ENCODE peak calls at places on chromosomes 4 and X, in seven cellular contexts. P is stromal cell of bone marrow; H is iris pigment epithelial cell; M is fibroblast of lung; Q is left lung; V is activated T-helper 1 cell treated with anti-CD3 and anti-CD28 coated beads, Interleukin-2, amount 50 U/mL, for 16 hours; U is CD4-positive, alpha-beta memory T cell. Y is an unnamed sample.

GRCh38 chr4:6765703-6766102 is 16.8 kb upstream of the KIAA0232 start:
- DNase-seq in P (no peak), H (no peak), M (no peak), Q (no peak), V (no peak), U (no peak), Y (no peak)

GRCh38 chr4:77445846-77446245 is 159.8 kb upstream of the CXCL13 start:
- DNase-seq in P (no peak), H (no peak), M (no peak), Q (no peak), V (no peak), U (no peak), Y (no peak)

GRCh38 chr4:74715731-74716435 is 78.4 kb downstream of the BTC start:
- DNase-seq in P (no peak), H (no peak), M (no peak), Q (no peak), V (no peak), U (no peak), Y (no peak)

GRCh38 chrX:42128020-42128419 is 204.7 kb upstream of the CASK start:
- DNase-seq in P (no peak), H (no peak), M (no peak), Q (no peak), V (no peak), U (peak; percentile 45), Y (peak; percentile 9)

GRCh38 chrX:31099536-31100090 is 27.8 kb upstream of the FTHL17 start:
- DNase-seq in P (no peak), H (peak; percentile 26), M (no peak), Q (no peak), V (no peak), U (no peak), Y (no peak)

GRCh38 chrX:10083809-10084208 is 73.0 kb upstream of the CLCN4 start:
- DNase-seq in P (no peak), H (no peak), M (no peak), Q (no peak), V (no peak), U (no peak), Y (no peak)

GRCh38 chr4:686371-687040 is 2.4 kb downstream of the SLC49A3 start:
- DNase-seq in P (no peak), H (no peak), M (no peak), Q (peak; percentile 77), V (no peak), U (no peak), Y (no peak)

GRCh38 chr4:120754590-120754989 is 167.9 kb downstream of the PRDM5 start:
- DNase-seq in P (no peak), H (no peak), M (no peak), Q (no peak), V (no peak), U (no peak), Y (no peak)

GRCh38 chr4:147683172-147683571 is 791 bp downstream of the PRMT9 start:
- DNase-seq in P (no peak), H (peak; percentile 44), M (peak; percentile 47), Q (no peak), V (no peak), U (peak; percentile 20), Y (no peak)

GRCh38 chr4:107034982-107035710 is 967 bp downstream of the DKK2 start:
- DNase-seq in P (no peak), H (peak; percentile 72), M (peak; percentile 36), Q (peak; percentile 70), V (no peak), U (no peak), Y (peak; percentile 36)

GRCh38 chrX:21865436-21865835 is 9.6 kb downstream of the YY2 start:
- DNase-seq in P (no peak), H (peak; percentile 30), M (peak; percentile 26), Q (no peak), V (no peak), U (no peak), Y (no peak)

GRCh38 chr4:55491486-55491885 is 55.2 kb downstream of the CLOCK start:
- DNase-seq in P (no peak), H (peak; percentile 51), M (peak; percentile 63), Q (no peak), V (no peak), U (no peak), Y (no peak)

GRCh38 chr4:153809307-153809706 is 20.4 kb upstream of the SFRP2 start:
- DNase-seq in P (no peak), H (no peak), M (no peak), Q (no peak), V (no peak), U (peak; percentile 62), Y (no peak)

GRCh38 chr4:147340547-147341225 is 140.2 kb upstream of the EDNRA start:
- DNase-seq in P (no peak), H (peak; percentile 56), M (no peak), Q (no peak), V (no peak), U (no peak), Y (no peak)

GRCh38 chrX:700936-701335 is 70.3 kb downstream of the SHOX start:
- DNase-seq in P (no peak), H (no peak), M (no peak), Q (no peak), V (no peak), U (no peak), Y (no peak)

GRCh38 chr4:152138451-152138850 is 377.6 kb upstream of the GATB start:
- DNase-seq in P (no peak), H (no peak), M (no peak), Q (no peak), V (no peak), U (peak; percentile 41), Y (no peak)

GRCh38 chr4:152029631-152030030 is 268.8 kb upstream of the GATB start:
- DNase-seq in P (no peak), H (no peak), M (no peak), Q (no peak), V (no peak), U (no peak), Y (no peak)

GRCh38 chrX:153934473-153935325 is at the start of gene NAA10:
- DNase-seq in P (peak; percentile 55), H (peak; percentile 73), M (peak; percentile 56), Q (peak; percentile 89), V (no peak), U (peak; percentile 47), Y (peak; percentile 67)

GRCh38 chr4:89285735-89286134 is 21.9 kb downstream of the GPRIN3 start:
- DNase-seq in P (no peak), H (no peak), M (no peak), Q (no peak), V (no peak), U (no peak), Y (no peak)

GRCh38 chrX:8927066-8927465 is 106.9 kb downstream of the FAM9B start:
- DNase-seq in P (no peak), H (no peak), M (no peak), Q (no peak), V (no peak), U (no peak), Y (no peak)

GRCh38 chrX:107675823-107676555 is 47.7 kb downstream of the PRPS1 start:
- DNase-seq in P (no peak), H (peak; percentile 69), M (peak; percentile 75), Q (no peak), V (no peak), U (peak; percentile 28), Y (no peak)

GRCh38 chr4:184286346-184286745 is 68.7 kb upstream of the ENPP6 start:
- DNase-seq in P (no peak), H (no peak), M (no peak), Q (no peak), V (no peak), U (no peak), Y (no peak)

GRCh38 chr4:139735381-139736256 is 70.0 kb downstream of the MGST2 start:
- DNase-seq in P (no peak), H (peak; percentile 31), M (peak; percentile 39), Q (peak; percentile 87), V (no peak), U (no peak), Y (no peak)

GRCh38 chr4:15042529-15043167 is 40.4 kb downstream of the CPEB2 start:
- DNase-seq in P (no peak), H (no peak), M (no peak), Q (no peak), V (no peak), U (no peak), Y (no peak)

GRCh38 chrX:129759576-129760061 is 20.1 kb upstream of the SASH3 start:
- DNase-seq in P (peak; percentile 79), H (peak; percentile 86), M (peak; percentile 88), Q (peak; percentile 70), V (no peak), U (peak; percentile 69), Y (no peak)

GRCh38 chr4:169682360-169683047 is 62.1 kb downstream of the CLCN3 start:
- DNase-seq in P (no peak), H (peak; percentile 61), M (peak; percentile 68), Q (no peak), V (no peak), U (no peak), Y (no peak)

GRCh38 chrX:13876652-13877051 is 59.8 kb upstream of the GPM6B start:
- DNase-seq in P (peak; percentile 30), H (peak; percentile 35), M (peak; percentile 59), Q (no peak), V (no peak), U (no peak), Y (no peak)

GRCh38 chrX:39336709-39337294 is 535.5 kb downstream of the MID1IP1 start:
- DNase-seq in P (no peak), H (peak; percentile 15), M (peak; percentile 62), Q (no peak), V (no peak), U (peak; percentile 14), Y (no peak)

GRCh38 chr4:175891863-175892262 is 79.8 kb upstream of the GPM6A start:
- DNase-seq in P (peak; percentile 4), H (peak; percentile 38), M (peak; percentile 44), Q (no peak), V (no peak), U (no peak), Y (no peak)

GRCh38 chr4:140150636-140150885 is 3.4 kb downstream of the MAML3 start:
- DNase-seq in P (no peak), H (no peak), M (no peak), Q (no peak), V (peak; percentile 32), U (no peak), Y (no peak)

GRCh38 chr4:3470244-3471097 is 7.4 kb downstream of the DOK7 start:
- DNase-seq in P (no peak), H (peak; percentile 58), M (peak; percentile 79), Q (peak; percentile 55), V (no peak), U (no peak), Y (no peak)

GRCh38 chr4:118811008-118811764 is 24.7 kb downstream of the SEC24D start:
- DNase-seq in P (peak; percentile 89), H (peak; percentile 92), M (peak; percentile 94), Q (no peak), V (no peak), U (no peak), Y (no peak)

GRCh38 chr4:153081693-153082092 is 122.5 kb upstream of the TRIM2 start:
- DNase-seq in P (no peak), H (no peak), M (no peak), Q (no peak), V (no peak), U (no peak), Y (no peak)

GRCh38 chr4:120155287-120155686 is 88.6 kb upstream of the MAD2L1 start:
- DNase-seq in P (no peak), H (peak; percentile 55), M (peak; percentile 9), Q (no peak), V (no peak), U (no peak), Y (no peak)

GRCh38 chr4:42280327-42281095 is 116.8 kb upstream of the SHISA3 start:
- DNase-seq in P (no peak), H (peak; percentile 20), M (peak; percentile 41), Q (no peak), V (no peak), U (no peak), Y (no peak)

GRCh38 chr4:123116412-123116811 is 194.0 kb upstream of the NUDT6 start:
- DNase-seq in P (no peak), H (peak; percentile 72), M (peak; percentile 77), Q (no peak), V (no peak), U (no peak), Y (no peak)

GRCh38 chr4:173522160-173522873 is 7.7 kb downstream of the HAND2 start:
- DNase-seq in P (peak; percentile 63), H (peak; percentile 88), M (peak; percentile 90), Q (peak; percentile 81), V (no peak), U (no peak), Y (no peak)

GRCh38 chrX:19072372-19072771 is 49.9 kb downstream of the ADGRG2 start:
- DNase-seq in P (no peak), H (no peak), M (no peak), Q (no peak), V (no peak), U (no peak), Y (no peak)